ENCODE peak calls at places on chromosomes 4 and X, in seven cellular contexts. W is endothelial cell, E is lower lobe of right lung, Z is osteocyte, C is heart left ventricle, G is keratinocyte, V is GM13977. D is an unnamed sample.

GRCh38 chrX:23634181-23634580 is 33.1 kb upstream of the PRDX4 start:
- DNase-seq in W (no peak), E (no peak), Z (no peak), C (no peak), G (no peak), V (no peak), D (no peak)

GRCh38 chrX:46782034-46782433 is 23.1 kb upstream of the SLC9A7 start:
- DNase-seq in W (no peak), E (no peak), Z (no peak), C (no peak), G (no peak), V (no peak), D (no peak)

GRCh38 chrX:115330498-115331138 is 41.1 kb downstream of the LUZP4 start:
- DNase-seq in W (peak; percentile 19), E (no peak), Z (no peak), C (no peak), G (peak; percentile 5), V (peak; percentile 59), D (peak; percentile 50)

GRCh38 chr4:82562553-82562854 is 716 bp upstream of the TMEM150C start:
- DNase-seq in W (no peak), E (no peak), Z (no peak), C (no peak), G (no peak), V (no peak), D (peak; percentile 5)

GRCh38 chrX:13094780-13095425 is 50.5 kb upstream of the FAM9C start:
- DNase-seq in W (no peak), E (no peak), Z (no peak), C (no peak), G (no peak), V (no peak), D (no peak)

GRCh38 chrX:9342581-9343051 is 122.2 kb upstream of the TBL1X start:
- DNase-seq in W (peak; percentile 60), E (peak; percentile 77), Z (peak; percentile 88), C (peak; percentile 88), G (no peak), V (peak; percentile 40), D (peak; percentile 74)

GRCh38 chrX:119655125-119655524 is 37.8 kb downstream of the SEPTIN6 start:
- DNase-seq in W (no peak), E (no peak), Z (no peak), C (no peak), G (peak; percentile 23), V (no peak), D (no peak)

GRCh38 chr4:123288309-123289025 is 108.1 kb upstream of the SPRY1 start:
- DNase-seq in W (no peak), E (no peak), Z (no peak), C (no peak), G (no peak), V (no peak), D (no peak)

GRCh38 chr4:18578307-18578706 is 556.8 kb upstream of the LCORL start:
- DNase-seq in W (no peak), E (no peak), Z (no peak), C (no peak), G (no peak), V (no peak), D (no peak)

GRCh38 chr4:110270492-110271197 is 72.2 kb upstream of the ELOVL6 start:
- DNase-seq in W (no peak), E (no peak), Z (no peak), C (no peak), G (no peak), V (no peak), D (no peak)

GRCh38 chr4:108683479-108683878 is 33.1 kb downstream of the OSTC start:
- DNase-seq in W (no peak), E (no peak), Z (no peak), C (no peak), G (no peak), V (no peak), D (no peak)

GRCh38 chr4:10926025-10926424 is 241.5 kb upstream of the CLNK start:
- DNase-seq in W (no peak), E (no peak), Z (no peak), C (no peak), G (no peak), V (no peak), D (no peak)

GRCh38 chr4:24810016-24810415 is 14.6 kb downstream of the SOD3 start:
- DNase-seq in W (no peak), E (no peak), Z (peak; percentile 49), C (no peak), G (no peak), V (no peak), D (no peak)

GRCh38 chr4:18369561-18369960 is 348.0 kb upstream of the LCORL start:
- DNase-seq in W (no peak), E (no peak), Z (no peak), C (no peak), G (no peak), V (no peak), D (no peak)

GRCh38 chrX:115533485-115533884 is 27.5 kb upstream of the PLS3 start:
- DNase-seq in W (no peak), E (no peak), Z (no peak), C (no peak), G (no peak), V (no peak), D (no peak)

GRCh38 chrX:39050427-39050826 is 249.2 kb downstream of the MID1IP1 start:
- DNase-seq in W (no peak), E (no peak), Z (no peak), C (no peak), G (peak; percentile 56), V (no peak), D (no peak)

GRCh38 chrX:133297284-133297683 is 79.1 kb upstream of the TFDP3 start:
- DNase-seq in W (no peak), E (no peak), Z (no peak), C (no peak), G (no peak), V (no peak), D (no peak)

GRCh38 chr4:185005209-185005819 is 13.0 kb upstream of the HELT start:
- DNase-seq in W (peak; percentile 85), E (peak; percentile 87), Z (peak; percentile 91), C (peak; percentile 85), G (peak; percentile 15), V (peak; percentile 83), D (peak; percentile 86)

GRCh38 chr4:177879851-177880250 is 437.6 kb upstream of the AGA start:
- DNase-seq in W (no peak), E (no peak), Z (no peak), C (no peak), G (no peak), V (no peak), D (no peak)

GRCh38 chrX:133880032-133880443 is 105.4 kb downstream of the GPC3 start:
- DNase-seq in W (no peak), E (no peak), Z (no peak), C (no peak), G (no peak), V (no peak), D (no peak)

GRCh38 chr4:73593631-73594241 is 26.5 kb downstream of the RASSF6 start:
- DNase-seq in W (peak; percentile 16), E (no peak), Z (no peak), C (no peak), G (no peak), V (no peak), D (no peak)
- TF ChIP-seq CTCF in W (peak; percentile 76), E (peak; percentile 46), Z (peak; percentile 78), C (peak; percentile 47), G (no peak), V (peak; percentile 55), D (peak; percentile 25)

DNA sequence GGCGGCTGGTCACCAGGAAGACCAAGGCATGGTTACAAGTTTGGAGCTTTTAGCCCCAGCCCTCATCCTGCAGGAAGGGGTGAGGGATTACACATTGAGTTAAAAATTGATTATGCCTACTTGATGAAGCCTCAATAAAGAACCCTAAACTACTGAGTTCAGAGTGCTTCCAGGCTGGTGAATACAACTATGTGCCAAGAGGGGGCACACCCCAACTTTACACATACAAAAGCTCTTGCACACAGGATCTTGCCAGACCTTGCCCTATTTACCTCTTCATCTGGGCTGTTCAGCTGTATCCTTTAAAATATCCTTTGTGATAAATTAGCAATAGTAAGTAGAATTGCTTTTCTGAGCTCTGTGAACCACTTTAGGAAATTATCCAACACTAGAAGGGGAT is 489.3 kb downstream of the INPP4B start:
- DNase-seq in W (no peak), E (no peak), Z (no peak), C (no peak), G (no peak), V (no peak), D (no peak)
- TF ChIP-seq CTCF in W (no peak), E (no peak), Z (no peak), C (no peak), G (peak; percentile 3), V (no peak), D (no peak)

GRCh38 chr4:73919691-73920090 is 50.5 kb downstream of the CXCL1 start:
- DNase-seq in W (no peak), E (no peak), Z (no peak), C (no peak), G (no peak), V (no peak), D (no peak)

GRCh38 chr4:73923631-73923937 is 54.4 kb downstream of the CXCL1 start:
- DNase-seq in W (no peak), E (no peak), Z (no peak), C (no peak), G (no peak), V (no peak), D (no peak)

GRCh38 chr4:73922317-73922716 is 53.1 kb downstream of the CXCL1 start:
- DNase-seq in W (no peak), E (no peak), Z (no peak), C (no peak), G (no peak), V (no peak), D (no peak)

GRCh38 chr4:73918058-73918457 is 48.9 kb downstream of the CXCL1 start:
- DNase-seq in W (no peak), E (no peak), Z (no peak), C (no peak), G (no peak), V (no peak), D (no peak)

DNA sequence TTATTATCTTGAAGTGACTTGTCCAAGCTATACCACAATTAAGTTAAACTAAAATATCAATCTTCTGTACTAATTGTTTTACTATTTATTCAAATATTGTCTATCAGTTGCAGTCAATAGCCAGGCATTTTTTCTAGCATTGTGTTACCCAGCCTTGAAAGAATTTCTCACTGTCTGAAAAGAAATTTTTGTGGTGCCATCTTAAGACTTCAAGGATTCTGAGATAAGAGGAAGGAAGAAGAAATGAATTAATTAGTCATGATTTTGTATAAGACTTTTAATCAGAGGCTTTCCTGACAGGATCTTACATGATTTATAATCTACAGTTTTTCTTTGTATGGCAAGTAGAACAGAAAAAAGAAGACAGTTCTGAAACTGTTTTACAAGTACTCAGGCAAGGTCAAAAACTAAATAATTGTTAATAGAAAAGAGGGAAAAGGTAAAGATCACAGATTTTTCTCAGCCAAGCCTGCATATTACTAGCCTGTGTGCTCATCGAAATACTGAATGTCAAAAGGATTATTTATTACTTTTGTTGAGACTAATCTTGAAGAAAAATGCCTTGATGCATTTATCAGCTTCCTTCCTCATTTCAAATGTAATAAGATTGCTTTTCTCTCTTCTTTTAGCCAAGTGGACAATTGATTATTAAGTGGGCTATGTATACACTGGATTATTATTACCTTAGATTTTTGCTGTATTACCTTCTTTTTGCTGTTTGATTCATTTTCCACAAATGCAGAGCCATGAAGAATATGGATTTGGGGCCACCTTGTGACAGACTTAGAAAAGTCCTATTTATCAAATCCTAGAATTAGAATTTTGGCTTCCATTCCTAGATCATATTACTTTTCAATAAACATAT is 53.8 kb downstream of the CXCL1 start:
- DNase-seq in W (no peak), E (no peak), Z (no peak), C (no peak), G (no peak), V (no peak), D (no peak)
- TF ChIP-seq CTCF in W (no peak), E (peak; percentile 42), Z (peak; percentile 73), C (peak; percentile 46), G (no peak), V (no peak), D (no peak)

GRCh38 chrX:110836982-110837381 is 41.4 kb upstream of the CHRDL1 start:
- DNase-seq in W (no peak), E (no peak), Z (no peak), C (no peak), G (no peak), V (no peak), D (peak; percentile 30)
- TF ChIP-seq CTCF in W (no peak), E (no peak), Z (no peak), C (no peak), G (peak; percentile 41), V (peak; percentile 29), D (peak; percentile 42)

D was measured in nephron progenitor cell.